ENCODE peak calls at places on chromosome 22, in ten cellular contexts. U is esophagus squamous epithelium; D is H9; F is adrenal gland; T is ovary; C is fibroblast of lung; S is upper lobe of right lung; B is OCI-LY7; Q is CD8-positive, alpha-beta memory T cell; R is substantia nigra. A is an unnamed sample.

GRCh38 chr22:40665312-40665711 is 14.0 kb upstream of the MCHR1 start:
- DNase-seq in U (no peak), D (no peak), F (no peak), T (peak), C (peak), S (no peak), B (no peak), Q (no peak), R (no peak), A (no peak)

GRCh38 chr22:37187891-37188761 is at the start of gene C1QTNF6:
- DNase-seq in U (no peak), D (peak), F (peak), T (peak), C (peak), S (peak), B (no peak), Q (no peak), R (no peak), A (no peak)

GRCh38 chr22:21857501-21857914 is 9.9 kb downstream of the MAPK1 start:
- DNase-seq in U (no peak), D (no peak), F (no peak), T (no peak), C (no peak), S (no peak), B (no peak), Q (no peak), R (no peak), A (no peak)

GRCh38 chr22:25237503-25237902 is 18.1 kb downstream of the CRYBB2 start:
- DNase-seq in U (no peak), D (peak), F (no peak), T (no peak), C (no peak), S (no peak), B (no peak), Q (no peak), R (no peak), A (no peak)

GRCh38 chr22:29475550-29475949 is 4.5 kb upstream of the NEFH start:
- DNase-seq in U (no peak), D (no peak), F (no peak), T (no peak), C (no peak), S (no peak), B (peak), Q (no peak), R (no peak), A (no peak)

GRCh38 chr22:49788492-49788891 is 39.2 kb downstream of the BRD1 start:
- DNase-seq in U (no peak), D (no peak), F (peak), T (no peak), C (peak), S (no peak), B (no peak), Q (no peak), R (no peak), A (no peak)

GRCh38 chr22:36010913-36011312 is 17.7 kb downstream of the RBFOX2 start:
- DNase-seq in U (no peak), D (no peak), F (no peak), T (no peak), C (peak), S (no peak), B (no peak), Q (no peak), R (no peak), A (no peak)

GRCh38 chr22:37172266-37173245 is 15.5 kb downstream of the C1QTNF6 start:
- DNase-seq in U (no peak), D (no peak), F (peak), T (no peak), C (no peak), S (peak), B (no peak), Q (no peak), R (no peak), A (no peak)

GRCh38 chr22:26800858-26801257 is 143.5 kb downstream of the MIAT start:
- DNase-seq in U (no peak), D (peak), F (no peak), T (no peak), C (peak), S (no peak), B (no peak), Q (no peak), R (no peak), A (peak)

GRCh38 chr22:39965749-39966148 is 5.6 kb downstream of the TMA7B start:
- DNase-seq in U (no peak), D (no peak), F (no peak), T (no peak), C (no peak), S (no peak), B (no peak), Q (no peak), R (no peak), A (no peak)

GRCh38 chr22:38219644-38220043 is 17.9 kb downstream of the MAFF start:
- DNase-seq in U (no peak), D (no peak), F (no peak), T (no peak), C (no peak), S (no peak), B (no peak), Q (no peak), R (no peak), A (no peak)

GRCh38 chr22:20659920-20660319 is 114.0 kb upstream of the SERPIND1 start:
- DNase-seq in U (no peak), D (no peak), F (no peak), T (no peak), C (no peak), S (no peak), B (no peak), Q (no peak), R (no peak), A (no peak)

GRCh38 chr22:17827466-17827865 is 53.2 kb upstream of the BID start:
- DNase-seq in U (no peak), D (no peak), F (no peak), T (no peak), C (no peak), S (no peak), B (no peak), Q (no peak), R (no peak), A (no peak)

GRCh38 chr22:17828502-17829080 is 54.3 kb upstream of the BID start:
- DNase-seq in U (no peak), D (no peak), F (no peak), T (no peak), C (no peak), S (no peak), B (no peak), Q (no peak), R (no peak), A (no peak)

GRCh38 chr22:17830041-17830961 is 56.0 kb upstream of the BID start:
- DNase-seq in U (peak), D (peak), F (peak), T (peak), C (peak), S (peak), B (peak), Q (peak), R (peak), A (peak)

GRCh38 chr22:17831527-17832251 is 57.4 kb upstream of the BID start:
- DNase-seq in U (no peak), D (no peak), F (no peak), T (peak), C (no peak), S (no peak), B (no peak), Q (no peak), R (no peak), A (no peak)

GRCh38 chr22:17829691-17830040 is 55.4 kb upstream of the BID start:
- DNase-seq in U (no peak), D (no peak), F (no peak), T (no peak), C (no peak), S (no peak), B (no peak), Q (no peak), R (no peak), A (no peak)
- H3K27ac ChIP-seq in U (peak), D (no peak), F (no peak), T (no peak), C (no peak), S (no peak), B (no peak), Q (no peak), R (peak), A (no peak)

DNA sequence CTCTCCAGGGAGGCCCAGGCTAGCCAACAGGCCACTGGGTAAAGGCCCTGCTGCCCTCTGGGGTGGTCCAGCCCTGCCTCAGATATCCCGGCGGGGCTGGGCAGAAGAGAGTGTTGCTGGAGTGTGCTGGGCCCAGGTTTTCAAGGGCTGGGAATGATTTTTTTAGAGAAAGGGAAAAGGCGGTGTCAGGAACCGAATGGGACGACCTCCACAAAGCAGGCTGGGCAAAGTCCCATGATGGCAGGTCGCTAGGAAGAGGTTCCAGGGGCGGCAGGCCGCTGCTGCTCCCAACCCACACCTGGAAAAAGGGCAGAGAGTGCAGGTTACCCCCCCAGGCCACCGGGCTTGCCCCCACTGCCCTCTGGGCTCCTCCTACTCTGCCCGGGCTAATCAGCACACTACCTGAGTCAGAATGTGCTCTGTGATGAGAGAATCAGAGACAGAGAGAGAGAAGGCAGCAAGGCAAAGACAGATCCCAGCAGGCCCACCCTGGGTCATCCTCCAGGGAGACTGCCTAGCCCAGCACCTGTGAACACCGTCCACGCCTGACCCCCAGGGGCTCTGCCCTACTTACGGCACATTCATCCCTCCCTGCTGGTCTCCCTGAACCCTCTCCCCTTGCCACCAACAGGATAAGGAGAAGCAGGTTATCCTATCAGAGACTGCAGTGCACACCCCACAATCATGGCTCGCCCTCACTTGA is 4.6 kb downstream of the PATZ1 start:
- DNase-seq in U (no peak), D (no peak), F (no peak), T (no peak), C (no peak), S (no peak), B (no peak), Q (no peak), R (no peak), A (no peak)
- H3K27ac ChIP-seq in U (no peak), D (no peak), F (no peak), T (peak), C (no peak), S (no peak), B (no peak), Q (no peak), R (peak), A (no peak)

GRCh38 chr22:47724030-47724429 is 961.6 kb downstream of the TBC1D22A start:
- DNase-seq in U (no peak), D (no peak), F (no peak), T (no peak), C (no peak), S (no peak), B (no peak), Q (no peak), R (no peak), A (no peak)

GRCh38 chr22:47724751-47725150 is 962.3 kb downstream of the TBC1D22A start:
- DNase-seq in U (no peak), D (no peak), F (no peak), T (no peak), C (no peak), S (no peak), B (no peak), Q (no peak), R (no peak), A (no peak)

GRCh38 chr22:47727656-47728055 is 965.2 kb downstream of the TBC1D22A start:
- DNase-seq in U (no peak), D (no peak), F (no peak), T (no peak), C (no peak), S (no peak), B (no peak), Q (no peak), R (no peak), A (no peak)
- H3K27ac ChIP-seq in U (no peak), D (no peak), F (no peak), T (no peak), C (no peak), S (no peak), B (no peak), Q (no peak), R (no peak), A (no peak)

GRCh38 chr22:42484506-42484905 is 35.1 kb downstream of the RRP7A start:
- DNase-seq in U (no peak), D (no peak), F (no peak), T (no peak), C (no peak), S (no peak), B (no peak), Q (no peak), R (no peak), A (no peak)

GRCh38 chr22:42492323-42492690 is 27.3 kb downstream of the RRP7A start:
- DNase-seq in U (no peak), D (no peak), F (no peak), T (no peak), C (no peak), S (no peak), B (no peak), Q (no peak), R (no peak), A (no peak)

GRCh38 chr22:42489000-42489399 is 30.6 kb downstream of the RRP7A start:
- DNase-seq in U (no peak), D (no peak), F (no peak), T (no peak), C (no peak), S (no peak), B (no peak), Q (no peak), R (no peak), A (no peak)

GRCh38 chr22:42493393-42493792 is 26.2 kb downstream of the RRP7A start:
- DNase-seq in U (no peak), D (no peak), F (no peak), T (no peak), C (no peak), S (no peak), B (no peak), Q (no peak), R (no peak), A (no peak)

GRCh38 chr22:42490244-42490832 is 29.3 kb downstream of the RRP7A start:
- DNase-seq in U (no peak), D (no peak), F (no peak), T (no peak), C (no peak), S (no peak), B (no peak), Q (no peak), R (no peak), A (no peak)
- H3K27ac ChIP-seq in U (no peak), D (no peak), F (no peak), T (no peak), C (no peak), S (no peak), B (no peak), Q (no peak), R (no peak), A (no peak)